ENCODE peak calls at places on chromosomes 11 and 22, in five cellular contexts. Y, K, U, O and P are unnamed samples.

GRCh38 chr11:108497317-108498045 is 703 bp downstream of the POGLUT3 start:
- DNase-seq in Y (peak; percentile 91), K (peak; percentile 92), U (peak; percentile 89), O (peak; percentile 86), P (peak; percentile 87)

GRCh38 chr11:116275634-116276033 is 497.2 kb downstream of the BUD13 start:
- DNase-seq in U (no peak), O (no peak), Y (no peak), K (no peak), P (no peak)

GRCh38 chr22:29842740-29843139 is 4.7 kb upstream of the ASCC2 start:
- DNase-seq in Y (no peak), O (peak; percentile 67), K (no peak), U (no peak), P (no peak)

GRCh38 chr22:26431151-26431995 is 2.3 kb downstream of the ASPHD2 start:
- DNase-seq in U (no peak), Y (no peak), O (no peak), K (no peak), P (no peak)

GRCh38 chr22:37079668-37080171 is 28.2 kb downstream of the KCTD17 start:
- DNase-seq in U (peak; percentile 16), Y (no peak), O (no peak), K (no peak), P (no peak)

GRCh38 chr22:27032121-27032761 is 374.9 kb downstream of the MIAT start:
- DNase-seq in Y (peak; percentile 82), O (no peak), K (no peak), U (no peak), P (no peak)

GRCh38 chr11:116925050-116925449 is 87.6 kb upstream of the APOA1 start:
- DNase-seq in U (no peak), K (no peak), O (no peak), Y (no peak), P (no peak)

GRCh38 chr11:103091024-103091423 is 936 bp downstream of the DCUN1D5 start:
- DNase-seq in Y (no peak), K (no peak), U (no peak), O (no peak), P (no peak)

GRCh38 chr11:44799036-44799435 is 72.3 kb downstream of the TSPAN18 start:
- DNase-seq in K (no peak), U (no peak), Y (no peak), O (no peak), P (no peak)

GRCh38 chr11:94721565-94722292 is 46.4 kb upstream of the AMOTL1 start:
- DNase-seq in K (no peak), Y (no peak), U (no peak), O (no peak), P (no peak)

GRCh38 chr11:77063407-77063806 is 3.4 kb upstream of the CAPN5 start:
- DNase-seq in U (no peak), O (no peak), Y (no peak), K (no peak), P (no peak)

GRCh38 chr11:128752379-128752778 is 58.5 kb downstream of the FLI1 start:
- DNase-seq in K (no peak), Y (no peak), U (no peak), O (no peak), P (no peak)

GRCh38 chr11:75014129-75014528 is 25.4 kb downstream of the NEU3 start:
- DNase-seq in O (no peak), K (no peak), Y (no peak), U (peak; percentile 23), P (no peak)

GRCh38 chr22:20084547-20085413 is 4.7 kb downstream of the DGCR8 start:
- DNase-seq in U (no peak), Y (peak; percentile 83), O (no peak), K (no peak), P (no peak)

GRCh38 chr11:65559951-65560537 is 1.9 kb upstream of the LTBP3 start:
- DNase-seq in U (peak; percentile 55), K (no peak), Y (peak; percentile 63), O (no peak), P (peak; percentile 89)

GRCh38 chr11:69801513-69802335 is 17.5 kb downstream of the FGF3 start:
- DNase-seq in K (no peak), O (peak; percentile 12), Y (peak; percentile 88), U (no peak), P (peak; percentile 38)

GRCh38 chr11:841981-842369 is 354 bp downstream of the POLR2L start:
- DNase-seq in U (no peak), K (no peak), O (no peak), Y (no peak), P (no peak)

GRCh38 chr11:111665779-111666178 is 63.5 kb downstream of the SIK2 start:
- DNase-seq in U (no peak), Y (no peak), K (no peak), O (no peak), P (no peak)

GRCh38 chr11:129840236-129840635 is 24.6 kb downstream of the TMEM45B start:
- DNase-seq in Y (no peak), O (no peak), K (no peak), U (no peak), P (no peak)

GRCh38 chr11:43582837-43583462 is 97.6 kb upstream of the HSD17B12 start:
- DNase-seq in Y (peak; percentile 57), U (no peak), O (no peak), K (no peak), P (no peak)

GRCh38 chr11:15815246-15816209 is 540.8 kb downstream of the SOX6 start:
- DNase-seq in U (no peak), Y (no peak), K (no peak), O (no peak), P (no peak)

GRCh38 chr11:14894657-14895598 is 2.9 kb upstream of the CYP2R1 start:
- DNase-seq in K (peak; percentile 65), U (no peak), Y (no peak), O (no peak), P (no peak)

GRCh38 chr22:45832180-45832579 is 144.8 kb downstream of the WNT7B start:
- DNase-seq in K (no peak), Y (peak; percentile 52), U (no peak), O (no peak), P (no peak)
- TF ChIP-seq CTCF in K (no peak), Y (peak; percentile 69), U (no peak), O (no peak), P (no peak)

GRCh38 chr11:2540521-2541320 is 95.9 kb downstream of the KCNQ1 start:
- DNase-seq in K (peak; percentile 32), O (no peak), Y (no peak), U (no peak), P (peak; percentile 38)
- H3K27me3 ChIP-seq in K (no peaks in the 10 kb centered on the region), O (peaks cover 3% of the 10 kb centered on the region), Y (peaks cover 2% of the 10 kb centered on the region), U (no peaks in the 10 kb centered on the region), P (no peaks in the 10 kb centered on the region)

DNA sequence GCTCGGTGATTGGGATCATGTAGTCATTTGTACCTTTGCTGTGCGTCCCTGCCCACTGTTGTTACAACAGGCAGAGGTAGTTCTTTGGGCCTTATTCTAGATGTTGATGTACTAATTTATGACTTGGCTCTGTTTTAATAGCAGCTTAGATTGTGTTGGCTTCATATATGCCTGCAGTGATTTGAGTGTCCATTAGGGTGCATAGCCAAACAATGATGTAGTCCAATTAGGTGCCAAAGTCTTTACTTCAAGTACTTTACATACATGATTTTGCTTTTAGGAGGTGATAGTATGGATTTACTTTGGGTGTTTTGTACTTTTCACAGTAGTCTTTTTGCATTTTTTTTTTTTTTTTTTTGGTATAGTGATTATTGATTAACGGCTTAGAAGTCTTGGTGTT is 46.4 kb downstream of the PPP6R3 start:
- DNase-seq in K (no peak), O (no peak), U (no peak), Y (no peak), P (no peak)
- TF ChIP-seq CTCF in K (no peak), O (peak; percentile 15), U (no peak), Y (no peak), P (no peak)

GRCh38 chr11:20597924-20598484 is 1.4 kb upstream of the SLC6A5 start:
- DNase-seq in K (no peak), U (no peak), Y (no peak), O (no peak), P (no peak)

GRCh38 chr11:20599424-20600346 is at the start of gene SLC6A5:
- DNase-seq in O (no peak), Y (peak; percentile 90), K (no peak), U (peak; percentile 38), P (no peak)

GRCh38 chr11:20596629-20597129 is 2.7 kb upstream of the SLC6A5 start:
- DNase-seq in U (no peak), K (no peak), O (no peak), Y (peak; percentile 82), P (no peak)

GRCh38 chr11:20597137-20597923 is 2.1 kb upstream of the SLC6A5 start:
- DNase-seq in Y (no peak), U (no peak), K (no peak), O (no peak), P (no peak)

GRCh38 chr11:20598487-20598886 is 921 bp upstream of the SLC6A5 start:
- DNase-seq in K (no peak), U (no peak), O (no peak), Y (no peak), P (no peak)
- H3K27me3 ChIP-seq in K (peaks cover 94% of the 10 kb centered on the region), U (peaks cover 27% of the 10 kb centered on the region), O (peaks cover 23% of the 10 kb centered on the region), Y (peaks cover 76% of the 10 kb centered on the region), P (peaks cover 91% of the 10 kb centered on the region)

GRCh38 chr22:22449819-22450218 is 58.7 kb downstream of the ZNF280B start:
- DNase-seq in Y (no peak), U (no peak), K (no peak), O (no peak), P (no peak)
- TF ChIP-seq CTCF in Y (no peak), U (no peak), K (no peak), O (no peak), P (no peak)